ENCODE peak calls at places on chromosomes 13 and 19, in nine cellular contexts. One of them, this sample, is unnamed.

GRCh38 chr19:41705393-41706174 is 2.8 kb upstream of the CEACAM5 start:
- DNase-seq in suprapubic skin: peak
- DNase-seq in ovary: no peak
- DNase-seq in HFF-Myc: no peak
- DNase-seq in GM12865: peak
- DNase-seq in AG04450: no peak
- DNase-seq in AG10803: no peak
- DNase-seq in lower leg skin: no peak
- DNase-seq in PC-3: peak
- DNase-seq in this sample: no peak

GRCh38 chr19:46753420-46754155 is 7.3 kb upstream of the STRN4 start:
- DNase-seq in suprapubic skin: no peak
- DNase-seq in ovary: peak
- DNase-seq in HFF-Myc: no peak
- DNase-seq in GM12865: peak
- DNase-seq in AG04450: no peak
- DNase-seq in AG10803: no peak
- DNase-seq in lower leg skin: no peak
- DNase-seq in PC-3: peak
- DNase-seq in this sample: no peak

GRCh38 chr13:20305587-20305986 is 73.5 kb upstream of the GJB6 start:
- DNase-seq in suprapubic skin: no peak
- DNase-seq in ovary: no peak
- DNase-seq in HFF-Myc: no peak
- DNase-seq in GM12865: no peak
- DNase-seq in AG04450: no peak
- DNase-seq in AG10803: no peak
- DNase-seq in lower leg skin: no peak
- DNase-seq in PC-3: peak
- DNase-seq in this sample: no peak

GRCh38 chr19:45777395-45777961 is 4.8 kb downstream of the DMPK start:
- DNase-seq in suprapubic skin: no peak
- DNase-seq in ovary: peak
- DNase-seq in HFF-Myc: no peak
- DNase-seq in GM12865: no peak
- DNase-seq in AG04450: no peak
- DNase-seq in AG10803: no peak
- DNase-seq in lower leg skin: no peak
- DNase-seq in PC-3: no peak
- DNase-seq in this sample: no peak

GRCh38 chr13:24042710-24043440 is 117.6 kb upstream of the SPATA13 start:
- DNase-seq in suprapubic skin: no peak
- DNase-seq in ovary: no peak
- DNase-seq in HFF-Myc: no peak
- DNase-seq in GM12865: no peak
- DNase-seq in AG04450: no peak
- DNase-seq in AG10803: peak
- DNase-seq in lower leg skin: no peak
- DNase-seq in PC-3: no peak
- DNase-seq in this sample: no peak

GRCh38 chr19:38303517-38304351 is at the start of gene C19orf33:
- DNase-seq in suprapubic skin: no peak
- DNase-seq in ovary: no peak
- DNase-seq in HFF-Myc: no peak
- DNase-seq in GM12865: no peak
- DNase-seq in AG04450: no peak
- DNase-seq in AG10803: no peak
- DNase-seq in lower leg skin: peak
- DNase-seq in PC-3: peak
- DNase-seq in this sample: no peak

GRCh38 chr19:21496876-21497275 is 8.5 kb upstream of the ZNF429 start:
- DNase-seq in suprapubic skin: no peak
- DNase-seq in ovary: no peak
- DNase-seq in HFF-Myc: no peak
- DNase-seq in GM12865: no peak
- DNase-seq in AG04450: no peak
- DNase-seq in AG10803: no peak
- DNase-seq in lower leg skin: no peak
- DNase-seq in PC-3: no peak
- DNase-seq in this sample: no peak

GRCh38 chr13:33179463-33179862 is 106.1 kb downstream of the STARD13 start:
- DNase-seq in suprapubic skin: no peak
- DNase-seq in ovary: no peak
- DNase-seq in HFF-Myc: no peak
- DNase-seq in GM12865: no peak
- DNase-seq in AG04450: no peak
- DNase-seq in AG10803: no peak
- DNase-seq in lower leg skin: no peak
- DNase-seq in PC-3: no peak
- DNase-seq in this sample: no peak

GRCh38 chr19:29329460-29330134 is 116.6 kb upstream of the UQCRFS1 start:
- DNase-seq in suprapubic skin: no peak
- DNase-seq in ovary: no peak
- DNase-seq in HFF-Myc: no peak
- DNase-seq in GM12865: peak
- DNase-seq in AG04450: no peak
- DNase-seq in AG10803: peak
- DNase-seq in lower leg skin: no peak
- DNase-seq in PC-3: peak
- DNase-seq in this sample: no peak

GRCh38 chr13:73325351-73326214 is 266.8 kb downstream of the KLF5 start:
- DNase-seq in suprapubic skin: no peak
- DNase-seq in ovary: no peak
- DNase-seq in HFF-Myc: no peak
- DNase-seq in GM12865: no peak
- DNase-seq in AG04450: no peak
- DNase-seq in AG10803: no peak
- DNase-seq in lower leg skin: no peak
- DNase-seq in PC-3: peak
- DNase-seq in this sample: peak

GRCh38 chr19:33496016-33496415 is 25.6 kb downstream of the PEPD start:
- DNase-seq in suprapubic skin: no peak
- DNase-seq in ovary: no peak
- DNase-seq in HFF-Myc: no peak
- DNase-seq in GM12865: no peak
- DNase-seq in AG04450: no peak
- DNase-seq in AG10803: no peak
- DNase-seq in lower leg skin: no peak
- DNase-seq in PC-3: no peak
- DNase-seq in this sample: no peak

GRCh38 chr19:42292042-42292960 is 9.6 kb upstream of the PRR19 start:
- DNase-seq in suprapubic skin: no peak
- DNase-seq in ovary: no peak
- DNase-seq in HFF-Myc: no peak
- DNase-seq in GM12865: no peak
- DNase-seq in AG04450: no peak
- DNase-seq in AG10803: no peak
- DNase-seq in lower leg skin: no peak
- DNase-seq in PC-3: no peak
- DNase-seq in this sample: no peak

GRCh38 chr13:25046274-25046984 is 49.5 kb upstream of the PABPC3 start:
- DNase-seq in suprapubic skin: no peak
- DNase-seq in ovary: no peak
- DNase-seq in HFF-Myc: no peak
- DNase-seq in GM12865: no peak
- DNase-seq in AG04450: no peak
- DNase-seq in AG10803: no peak
- DNase-seq in lower leg skin: no peak
- DNase-seq in PC-3: no peak
- DNase-seq in this sample: no peak

GRCh38 chr19:53960886-53961285 is 1.9 kb upstream of the CACNG8 start:
- DNase-seq in suprapubic skin: no peak
- DNase-seq in ovary: no peak
- DNase-seq in HFF-Myc: no peak
- DNase-seq in GM12865: no peak
- DNase-seq in AG04450: no peak
- DNase-seq in AG10803: no peak
- DNase-seq in lower leg skin: no peak
- DNase-seq in PC-3: no peak
- DNase-seq in this sample: no peak
- H3K4me3 ChIP-seq in suprapubic skin: no peak
- H3K4me3 ChIP-seq in ovary: no peak
- H3K4me3 ChIP-seq in HFF-Myc: no peak
- H3K4me3 ChIP-seq in GM12865: no peak
- H3K4me3 ChIP-seq in AG04450: peak
- H3K4me3 ChIP-seq in AG10803: no peak
- H3K4me3 ChIP-seq in lower leg skin: no peak
- H3K4me3 ChIP-seq in PC-3: no peak
- H3K4me3 ChIP-seq in this sample: no peak

DNA sequence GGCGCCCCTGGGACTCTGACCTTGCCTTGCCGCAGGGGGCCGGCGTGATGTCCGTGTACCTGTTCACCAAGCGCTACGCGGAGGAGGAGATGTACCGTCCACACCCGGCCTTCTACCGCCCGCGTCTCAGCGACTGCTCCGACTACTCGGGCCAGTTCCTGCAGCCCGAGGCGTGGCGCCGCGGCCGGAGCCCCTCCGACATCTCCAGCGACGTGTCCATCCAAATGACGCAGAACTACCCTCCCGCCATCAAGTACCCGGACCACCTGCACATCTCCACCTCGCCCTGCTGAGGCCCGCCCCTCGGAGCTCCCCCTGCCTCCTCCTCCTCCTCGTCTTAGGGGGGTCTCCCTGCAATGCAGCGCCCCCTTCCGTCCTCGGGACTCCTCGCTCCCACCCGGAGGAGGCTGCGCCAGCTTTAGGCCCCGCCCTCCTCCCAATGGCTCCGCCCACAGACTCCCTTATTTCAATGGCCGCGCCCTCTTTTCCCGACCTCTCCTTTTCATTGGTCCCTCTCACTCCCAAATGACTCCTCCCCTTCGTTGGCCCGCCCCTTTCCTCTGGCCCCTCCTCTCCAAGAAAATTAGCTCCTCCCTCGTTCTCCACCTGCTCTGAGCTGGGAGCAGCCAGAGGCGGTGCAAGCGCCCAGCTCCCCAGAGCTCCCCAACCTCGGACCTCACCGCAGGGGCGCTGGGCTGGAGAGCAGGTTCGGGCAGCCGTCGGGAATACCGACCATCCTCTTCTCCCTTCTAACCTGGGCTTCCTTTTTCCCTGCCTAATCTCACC is 20.5 kb upstream of the CACNG8 start:
- DNase-seq in suprapubic skin: no peak
- DNase-seq in ovary: no peak
- DNase-seq in HFF-Myc: no peak
- DNase-seq in GM12865: no peak
- DNase-seq in AG04450: no peak
- DNase-seq in AG10803: no peak
- DNase-seq in lower leg skin: no peak
- DNase-seq in PC-3: peak
- DNase-seq in this sample: no peak
- TF ChIP-seq CTCF in suprapubic skin: no peak
- TF ChIP-seq CTCF in ovary: no peak
- TF ChIP-seq CTCF in HFF-Myc: no peak
- TF ChIP-seq CTCF in GM12865: no peak
- TF ChIP-seq CTCF in AG04450: no peak
- TF ChIP-seq CTCF in AG10803: no peak
- TF ChIP-seq CTCF in lower leg skin: no peak
- TF ChIP-seq CTCF in PC-3: peak
- TF ChIP-seq CTCF in this sample: no peak

GRCh38 chr19:14370169-14370998 is 10.9 kb upstream of the ADGRE5 start:
- DNase-seq in suprapubic skin: no peak
- DNase-seq in ovary: no peak
- DNase-seq in HFF-Myc: no peak
- DNase-seq in GM12865: peak
- DNase-seq in AG04450: no peak
- DNase-seq in AG10803: no peak
- DNase-seq in lower leg skin: no peak
- DNase-seq in PC-3: no peak
- DNase-seq in this sample: no peak
- H3K4me3 ChIP-seq in suprapubic skin: no peak
- H3K4me3 ChIP-seq in ovary: no peak
- H3K4me3 ChIP-seq in HFF-Myc: no peak
- H3K4me3 ChIP-seq in GM12865: peak
- H3K4me3 ChIP-seq in AG04450: no peak
- H3K4me3 ChIP-seq in AG10803: no peak
- H3K4me3 ChIP-seq in lower leg skin: no peak
- H3K4me3 ChIP-seq in PC-3: no peak
- H3K4me3 ChIP-seq in this sample: no peak

GRCh38 chr13:45737571-45738002 is 35.5 kb downstream of the CBY2 start:
- DNase-seq in suprapubic skin: no peak
- DNase-seq in ovary: no peak
- DNase-seq in HFF-Myc: no peak
- DNase-seq in GM12865: peak
- DNase-seq in AG04450: no peak
- DNase-seq in AG10803: no peak
- DNase-seq in lower leg skin: no peak
- DNase-seq in PC-3: no peak
- DNase-seq in this sample: no peak
- TF ChIP-seq CTCF in suprapubic skin: no peak
- TF ChIP-seq CTCF in ovary: no peak
- TF ChIP-seq CTCF in HFF-Myc: peak
- TF ChIP-seq CTCF in GM12865: peak
- TF ChIP-seq CTCF in AG04450: peak
- TF ChIP-seq CTCF in AG10803: no peak
- TF ChIP-seq CTCF in lower leg skin: no peak
- TF ChIP-seq CTCF in PC-3: no peak
- TF ChIP-seq CTCF in this sample: peak

GRCh38 chr13:90564096-90564495 is 783.4 kb upstream of the MIR17HG start:
- DNase-seq in suprapubic skin: no peak
- DNase-seq in ovary: no peak
- DNase-seq in HFF-Myc: no peak
- DNase-seq in GM12865: no peak
- DNase-seq in AG04450: no peak
- DNase-seq in AG10803: no peak
- DNase-seq in lower leg skin: no peak
- DNase-seq in PC-3: no peak
- DNase-seq in this sample: no peak

GRCh38 chr13:90562388-90562787 is 785.1 kb upstream of the MIR17HG start:
- DNase-seq in suprapubic skin: no peak
- DNase-seq in ovary: no peak
- DNase-seq in HFF-Myc: no peak
- DNase-seq in GM12865: no peak
- DNase-seq in AG04450: no peak
- DNase-seq in AG10803: no peak
- DNase-seq in lower leg skin: no peak
- DNase-seq in PC-3: no peak
- DNase-seq in this sample: no peak

GRCh38 chr13:90568165-90568564 is 779.3 kb upstream of the MIR17HG start:
- DNase-seq in suprapubic skin: no peak
- DNase-seq in ovary: no peak
- DNase-seq in HFF-Myc: no peak
- DNase-seq in GM12865: no peak
- DNase-seq in AG04450: no peak
- DNase-seq in AG10803: no peak
- DNase-seq in lower leg skin: no peak
- DNase-seq in PC-3: no peak
- DNase-seq in this sample: no peak

GRCh38 chr13:90565985-90566713 is 781.3 kb upstream of the MIR17HG start:
- DNase-seq in suprapubic skin: no peak
- DNase-seq in ovary: no peak
- DNase-seq in HFF-Myc: no peak
- DNase-seq in GM12865: peak
- DNase-seq in AG04450: no peak
- DNase-seq in AG10803: no peak
- DNase-seq in lower leg skin: no peak
- DNase-seq in PC-3: no peak
- DNase-seq in this sample: no peak

DNA sequence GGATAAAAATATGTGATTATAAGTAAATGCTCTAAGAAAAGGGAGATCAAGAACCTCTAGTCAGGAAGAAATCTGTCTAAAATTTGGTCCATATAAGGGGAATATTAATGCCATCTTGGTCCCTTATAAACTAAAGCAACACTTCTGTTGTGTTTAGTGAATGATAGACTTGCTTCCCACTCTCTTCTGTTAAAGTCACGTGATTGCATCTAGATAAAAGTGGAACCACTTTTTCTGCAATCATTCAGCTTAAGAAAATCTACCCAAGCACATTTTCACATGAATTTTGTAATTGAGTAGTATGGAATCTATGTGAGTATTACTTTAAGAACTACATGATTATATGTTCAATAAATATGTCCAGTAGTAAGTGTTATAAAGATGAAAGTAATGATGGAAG is 782.9 kb upstream of the MIR17HG start:
- DNase-seq in suprapubic skin: no peak
- DNase-seq in ovary: no peak
- DNase-seq in HFF-Myc: no peak
- DNase-seq in GM12865: no peak
- DNase-seq in AG04450: no peak
- DNase-seq in AG10803: no peak
- DNase-seq in lower leg skin: no peak
- DNase-seq in PC-3: no peak
- DNase-seq in this sample: no peak
- H3K4me3 ChIP-seq in suprapubic skin: no peak
- H3K4me3 ChIP-seq in ovary: no peak
- H3K4me3 ChIP-seq in HFF-Myc: no peak
- H3K4me3 ChIP-seq in GM12865: no peak
- H3K4me3 ChIP-seq in AG04450: no peak
- H3K4me3 ChIP-seq in AG10803: no peak
- H3K4me3 ChIP-seq in lower leg skin: no peak
- H3K4me3 ChIP-seq in PC-3: no peak
- H3K4me3 ChIP-seq in this sample: no peak

This sample was measured in epithelial cell of proximal tubule.